ENCODE peak calls at places on chromosomes 3 and 15, in seven cellular contexts. U, L, M, D, Z, W and K are unnamed samples.

GRCh38 chr3:72163809-72164634 is 379.1 kb upstream of the PROK2 start:
- DNase-seq in U (no peak), M (no peak), Z (no peak), L (no peak), D (no peak), W (no peak), K (no peak)

GRCh38 chr15:91183630-91184029 is 83.6 kb downstream of the SV2B start:
- DNase-seq in Z (no peak), W (no peak), M (no peak), U (no peak), D (no peak), L (no peak), K (no peak)

GRCh38 chr15:40789119-40789518 is 17.8 kb upstream of the ZFYVE19 start:
- DNase-seq in W (no peak), U (no peak), M (no peak), L (no peak), D (peak), Z (peak), K (no peak)

GRCh38 chr15:38458646-38459045 is 4.7 kb downstream of the FAM98B start:
- DNase-seq in M (no peak), U (no peak), W (no peak), D (no peak), L (no peak), Z (no peak), K (no peak)

GRCh38 chr3:44842376-44842775 is 19.3 kb upstream of the TMEM42 start:
- DNase-seq in M (no peak), D (no peak), W (no peak), U (no peak), Z (no peak), L (no peak), K (no peak)

GRCh38 chr3:171495413-171495812 is 35.2 kb upstream of the TNIK start:
- DNase-seq in M (no peak), U (no peak), W (no peak), Z (no peak), D (no peak), L (no peak), K (no peak)

GRCh38 chr3:44061961-44062360 is 179.7 kb upstream of the TOPAZ1 start:
- DNase-seq in U (no peak), L (no peak), D (no peak), W (no peak), M (no peak), Z (peak), K (no peak)

GRCh38 chr3:172658344-172659245 is 52.3 kb downstream of the NCEH1 start:
- DNase-seq in U (peak), W (no peak), Z (no peak), D (no peak), L (no peak), M (peak), K (no peak)

GRCh38 chr3:69385723-69386483 is at the start of gene FRMD4B:
- DNase-seq in M (peak), D (peak), Z (peak), W (peak), U (no peak), L (peak), K (peak)

GRCh38 chr3:27532931-27533607 is 48.9 kb upstream of the SLC4A7 start:
- DNase-seq in W (no peak), U (no peak), D (no peak), M (no peak), Z (peak), L (no peak), K (no peak)

GRCh38 chr3:46447535-46447934 is 17.2 kb downstream of the LTF start:
- DNase-seq in W (no peak), M (no peak), L (no peak), D (no peak), U (no peak), Z (no peak), K (no peak)

GRCh38 chr3:141115752-141116541 is 64.8 kb downstream of the SPSB4 start:
- DNase-seq in L (no peak), W (no peak), Z (no peak), U (no peak), D (peak), M (no peak), K (no peak)

GRCh38 chr3:73418636-73419035 is 206.1 kb downstream of the PDZRN3 start:
- DNase-seq in W (no peak), L (no peak), Z (no peak), U (no peak), D (no peak), M (no peak), K (no peak)

GRCh38 chr3:59161048-59161447 is 111.2 kb upstream of the CFAP20DC start:
- DNase-seq in M (no peak), U (no peak), D (no peak), L (no peak), Z (no peak), W (no peak), K (no peak)

GRCh38 chr3:157127831-157128767 is 31.8 kb downstream of the CCNL1 start:
- DNase-seq in U (peak), L (no peak), W (no peak), Z (no peak), M (peak), D (peak), K (no peak)

GRCh38 chr15:39486546-39487081 is 94.3 kb upstream of the THBS1 start:
- DNase-seq in U (no peak), Z (no peak), W (no peak), M (no peak), L (no peak), D (no peak), K (no peak)

GRCh38 chr3:131933665-131934064 is 101.1 kb downstream of the CPNE4 start:
- DNase-seq in U (no peak), L (no peak), W (no peak), D (no peak), M (no peak), Z (no peak), K (no peak)

GRCh38 chr15:85607141-85607806 is 187.5 kb downstream of the KLHL25 start:
- DNase-seq in W (no peak), D (no peak), L (no peak), U (no peak), Z (no peak), M (peak), K (no peak)

GRCh38 chr15:28885630-28886430 is at the start of gene APBA2:
- DNase-seq in W (no peak), Z (peak), D (no peak), L (peak), M (no peak), U (no peak), K (no peak)

GRCh38 chr3:185175370-185175987 is 22.6 kb upstream of the C3orf70 start:
- DNase-seq in W (no peak), M (peak), D (peak), U (no peak), L (peak), Z (peak), K (no peak)
- TF ChIP-seq POLR2AphosphoS5 in W (no peak), M (peak), D (no peak), U (no peak), L (no peak), Z (no peak), K (no peak)

GRCh38 chr3:169299129-169299528 is 364.4 kb downstream of the MECOM start:
- DNase-seq in D (no peak), L (no peak), W (no peak), U (no peak), Z (no peak), M (no peak), K (no peak)

GRCh38 chr3:169295126-169295525 is 368.4 kb downstream of the MECOM start:
- DNase-seq in U (peak), W (no peak), M (no peak), Z (peak), D (no peak), L (no peak), K (no peak)

GRCh38 chr3:169295912-169296311 is 367.6 kb downstream of the MECOM start:
- DNase-seq in W (no peak), D (no peak), L (no peak), M (no peak), U (no peak), Z (no peak), K (no peak)

GRCh38 chr3:169298247-169298992 is 365.1 kb downstream of the MECOM start:
- DNase-seq in D (no peak), U (no peak), Z (no peak), W (no peak), M (no peak), L (no peak), K (no peak)

GRCh38 chr3:169297214-169297613 is 366.3 kb downstream of the MECOM start:
- DNase-seq in W (no peak), U (no peak), D (no peak), M (no peak), L (no peak), Z (no peak), K (no peak)
- H3K27ac ChIP-seq in W (no peak), U (no peak), D (no peak), M (no peak), L (no peak), Z (no peak), K (no peak)

GRCh38 chr3:61057491-61057890 is 193.8 kb downstream of the FHIT start:
- DNase-seq in D (no peak), U (no peak), L (no peak), M (no peak), W (no peak), Z (no peak), K (no peak)
- TF ChIP-seq POLR2AphosphoS5 in D (no peak), U (no peak), L (no peak), M (no peak), W (no peak), Z (no peak), K (no peak)

DNA sequence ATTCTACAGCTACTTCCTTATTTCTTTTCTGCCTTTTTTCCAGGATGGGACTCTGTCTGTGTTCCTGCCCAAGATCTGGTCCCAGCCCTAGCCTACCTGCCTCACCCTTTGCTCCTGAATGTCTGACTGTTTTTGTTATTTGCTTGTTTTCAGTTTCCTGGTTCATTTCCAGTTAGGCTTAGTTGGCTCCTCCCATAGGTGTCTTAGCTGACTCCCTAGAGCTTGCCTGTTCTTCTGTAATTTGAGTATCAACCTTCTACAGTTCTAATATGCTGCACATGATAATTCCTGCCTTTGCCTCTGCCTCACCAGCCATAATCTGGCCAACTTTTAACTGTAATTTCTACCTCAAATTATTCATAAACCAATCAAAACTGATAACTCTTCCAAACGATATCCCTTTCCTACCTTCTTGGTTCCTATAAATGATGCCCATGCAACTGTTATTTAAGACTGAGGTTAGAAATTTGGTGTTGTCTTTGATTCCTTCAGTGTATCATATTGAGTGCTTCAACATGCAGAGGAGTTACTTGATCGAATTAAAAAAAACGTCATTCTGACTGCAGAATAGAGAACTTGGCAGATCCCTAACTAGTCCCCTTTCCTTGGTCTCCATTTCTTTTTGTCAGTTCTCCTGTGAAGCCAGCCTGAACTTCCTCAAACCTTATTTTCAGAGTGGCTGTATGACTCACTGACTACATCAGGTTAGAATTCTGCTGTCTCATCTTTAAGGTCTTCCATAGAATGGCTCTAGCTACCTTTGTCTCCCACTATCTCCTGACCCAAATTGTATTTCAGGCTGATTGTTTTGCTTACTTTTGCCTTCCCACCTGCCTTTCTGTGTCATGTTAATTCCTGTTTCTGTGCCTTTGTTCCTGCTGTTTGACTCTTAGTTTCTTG is 8.4 kb downstream of the GOLM2 start:
- DNase-seq in L (no peak), D (no peak), M (peak), U (peak), Z (peak), W (no peak), K (peak)
- H3K27ac ChIP-seq in L (peak), D (peak), M (no peak), U (peak), Z (peak), W (peak), K (peak)

DNA sequence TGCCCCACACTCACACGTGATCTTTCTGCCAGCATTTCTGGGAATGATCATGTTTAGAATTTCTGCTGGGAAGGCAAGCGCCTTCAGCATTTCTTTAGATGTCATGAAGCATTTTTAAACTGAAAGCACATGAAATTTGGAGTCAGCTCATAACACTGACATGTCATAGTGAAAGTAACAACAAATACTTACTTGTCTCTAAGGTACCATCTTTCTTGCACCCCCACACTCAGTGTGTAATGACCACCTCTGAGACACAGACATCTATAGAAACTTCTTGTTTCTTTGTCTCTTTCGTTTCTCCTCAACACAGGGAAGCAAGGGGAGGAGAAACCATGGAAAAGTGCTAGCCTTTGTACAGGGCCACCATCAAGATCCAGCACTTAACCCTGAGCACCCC is 171.7 kb downstream of the RORA start:
- DNase-seq in W (no peak), L (no peak), D (no peak), M (no peak), Z (no peak), U (no peak), K (no peak)
- TF ChIP-seq POLR2AphosphoS5 in W (no peak), L (no peak), D (no peak), M (no peak), Z (no peak), U (no peak), K (no peak)

GRCh38 chr3:48692551-48692950 is 6.8 kb upstream of the NCKIPSD start:
- DNase-seq in U (no peak), M (no peak), W (no peak), Z (no peak), D (no peak), L (no peak), K (no peak)
- H3K27ac ChIP-seq in U (no peak), M (no peak), W (peak), Z (peak), D (peak), L (peak), K (no peak)

GRCh38 chr3:21561472-21561871 is 189.5 kb downstream of the ZNF385D start:
- DNase-seq in Z (no peak), D (no peak), L (no peak), W (no peak), M (no peak), U (no peak), K (no peak)

DNA sequence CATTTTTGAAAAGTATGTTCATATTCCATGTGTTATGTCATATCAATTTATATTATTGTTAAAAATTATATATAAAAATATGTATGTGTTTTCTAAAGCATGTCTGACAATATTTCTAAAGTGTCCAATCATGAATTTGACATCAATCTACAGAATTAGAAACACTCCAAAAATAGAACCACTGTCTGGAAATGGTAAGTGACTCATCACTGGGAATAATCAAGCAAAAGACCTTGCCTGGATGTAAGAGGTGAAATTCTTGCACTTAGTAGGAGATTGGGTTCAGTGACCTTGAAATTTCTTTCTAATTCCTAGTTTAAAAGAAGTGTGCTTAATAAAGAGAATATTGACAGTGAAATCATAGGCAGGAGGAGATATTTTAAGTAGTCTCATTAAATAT is 188.8 kb downstream of the ZNF385D start:
- DNase-seq in Z (no peak), U (no peak), M (no peak), W (no peak), L (no peak), D (no peak), K (no peak)
- TF ChIP-seq POLR2AphosphoS5 in Z (no peak), U (no peak), M (no peak), W (no peak), L (no peak), D (no peak), K (no peak)

GRCh38 chr3:30129765-30130164 is 476.6 kb upstream of the TGFBR2 start:
- DNase-seq in D (no peak), Z (no peak), U (no peak), W (no peak), M (no peak), L (no peak), K (no peak)
- H3K27ac ChIP-seq in D (no peak), Z (no peak), U (no peak), W (no peak), M (no peak), L (no peak), K (no peak)

DNA sequence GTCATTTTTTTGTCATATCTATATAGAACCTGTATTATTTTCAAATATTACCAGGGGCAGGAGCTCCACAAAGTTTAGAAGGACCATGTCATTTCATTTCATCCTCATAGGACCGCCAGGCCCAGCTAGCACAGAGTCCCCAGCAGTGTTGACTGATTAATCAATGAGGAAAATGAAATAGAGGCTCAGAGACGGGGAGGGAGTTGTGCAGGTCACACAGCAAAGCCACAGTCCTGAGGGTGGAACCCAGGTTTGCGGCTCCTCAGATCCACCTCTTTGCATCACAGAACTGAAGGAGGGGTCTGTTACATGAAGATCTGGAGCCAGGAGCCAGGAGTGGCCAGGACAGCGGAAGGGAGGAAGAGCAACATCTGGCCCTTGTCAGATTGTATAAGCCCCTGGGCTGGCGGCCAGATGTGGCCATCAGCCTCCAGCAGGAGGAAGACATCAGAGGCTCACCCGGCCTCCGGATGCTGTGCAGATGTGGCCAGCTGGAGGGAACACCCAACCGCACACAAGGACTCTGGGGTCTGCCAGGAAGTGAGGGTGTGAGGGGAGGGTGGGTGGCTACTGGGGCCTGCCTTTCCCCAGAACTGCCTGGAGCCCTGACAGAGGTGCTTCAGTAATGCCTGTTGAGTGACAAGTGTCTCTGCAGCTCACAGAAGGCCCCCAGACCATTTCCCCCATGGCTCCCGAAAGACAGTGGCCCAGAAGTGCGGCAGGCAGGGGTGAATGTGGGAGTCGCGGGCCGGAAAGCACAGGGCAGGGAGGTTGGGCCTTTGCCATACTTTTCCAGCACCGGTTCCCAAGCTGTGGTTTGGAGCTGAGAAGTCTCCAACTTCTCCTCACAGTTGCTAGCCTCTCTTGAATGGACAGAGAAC is 21.2 kb downstream of the EFCC1 start:
- DNase-seq in D (peak), M (no peak), Z (no peak), U (no peak), W (no peak), L (peak), K (no peak)
- TF ChIP-seq POLR2AphosphoS5 in D (peak), M (no peak), Z (no peak), U (no peak), W (peak), L (no peak), K (no peak)